ENCODE peak calls at places on chromosomes 12 and 14, in four cellular contexts. One of them, this sample, is unnamed. For H3K4me1, H3K9me2 and H3K27me3, the result is how much of the 10 kb centered on the place peaks cover.

GRCh38 chr12:113860059-113860820 is 105.9 kb downstream of the RBM19 start:
- DNase-seq in GM23248: no peak
- DNase-seq in PC-3: no peak
- DNase-seq in HCT116: no peak
- DNase-seq in this sample: no peak

GRCh38 chr12:27899151-27899661 is 73.3 kb downstream of the PTHLH start:
- DNase-seq in GM23248: peak
- DNase-seq in HCT116: no peak
- DNase-seq in PC-3: peak
- DNase-seq in this sample: peak

GRCh38 chr12:2925322-2925995 is 33.7 kb upstream of the TEAD4 start:
- DNase-seq in HCT116: no peak
- DNase-seq in PC-3: peak
- DNase-seq in GM23248: peak
- DNase-seq in this sample: no peak

GRCh38 chr12:50234347-50234746 is 49.0 kb downstream of the LIMA1 start:
- DNase-seq in HCT116: peak
- DNase-seq in PC-3: peak
- DNase-seq in GM23248: peak
- DNase-seq in this sample: no peak

GRCh38 chr14:105616802-105617192 is 90.4 kb downstream of the TMEM121 start:
- DNase-seq in HCT116: no peak
- DNase-seq in PC-3: no peak
- DNase-seq in GM23248: no peak
- DNase-seq in this sample: no peak

GRCh38 chr12:110249105-110249504 is 31.9 kb upstream of the ATP2A2 start:
- DNase-seq in PC-3: no peak
- DNase-seq in GM23248: no peak
- DNase-seq in HCT116: no peak
- DNase-seq in this sample: no peak

GRCh38 chr12:13141686-13142085 is 38.2 kb upstream of the GSG1 start:
- DNase-seq in PC-3: no peak
- DNase-seq in HCT116: no peak
- DNase-seq in GM23248: peak
- DNase-seq in this sample: no peak

GRCh38 chr12:66896797-66897196 is 217.9 kb upstream of the GRIP1 start:
- DNase-seq in HCT116: no peak
- DNase-seq in PC-3: no peak
- DNase-seq in GM23248: no peak
- DNase-seq in this sample: no peak

GRCh38 chr14:38762436-38762835 is 340.6 kb downstream of the SEC23A start:
- DNase-seq in HCT116: no peak
- DNase-seq in GM23248: peak
- DNase-seq in PC-3: no peak
- DNase-seq in this sample: no peak

GRCh38 chr14:72739446-72740405 is 154.2 kb downstream of the DPF3 start:
- DNase-seq in GM23248: no peak
- DNase-seq in PC-3: no peak
- DNase-seq in HCT116: no peak
- DNase-seq in this sample: no peak

GRCh38 chr14:101968186-101968585 is 3.8 kb downstream of the DYNC1H1 start:
- DNase-seq in GM23248: no peak
- DNase-seq in PC-3: no peak
- DNase-seq in HCT116: no peak
- DNase-seq in this sample: no peak
- H3K4me1 ChIP-seq in GM23248: half or more
- H3K4me1 ChIP-seq in PC-3: half or more
- H3K4me1 ChIP-seq in HCT116: under half
- H3K4me1 ChIP-seq in this sample: under half

GRCh38 chr14:98462908-98463307 is 809.1 kb downstream of the BCL11B start:
- DNase-seq in HCT116: no peak
- DNase-seq in GM23248: no peak
- DNase-seq in PC-3: no peak
- DNase-seq in this sample: no peak

GRCh38 chr14:98458702-98459101 is 813.3 kb downstream of the BCL11B start:
- DNase-seq in GM23248: no peak
- DNase-seq in PC-3: no peak
- DNase-seq in HCT116: no peak
- DNase-seq in this sample: no peak
- H3K9me2 ChIP-seq in GM23248: under half
- H3K9me2 ChIP-seq in PC-3: under half
- H3K9me2 ChIP-seq in HCT116: under half
- H3K9me2 ChIP-seq in this sample: under half

DNA sequence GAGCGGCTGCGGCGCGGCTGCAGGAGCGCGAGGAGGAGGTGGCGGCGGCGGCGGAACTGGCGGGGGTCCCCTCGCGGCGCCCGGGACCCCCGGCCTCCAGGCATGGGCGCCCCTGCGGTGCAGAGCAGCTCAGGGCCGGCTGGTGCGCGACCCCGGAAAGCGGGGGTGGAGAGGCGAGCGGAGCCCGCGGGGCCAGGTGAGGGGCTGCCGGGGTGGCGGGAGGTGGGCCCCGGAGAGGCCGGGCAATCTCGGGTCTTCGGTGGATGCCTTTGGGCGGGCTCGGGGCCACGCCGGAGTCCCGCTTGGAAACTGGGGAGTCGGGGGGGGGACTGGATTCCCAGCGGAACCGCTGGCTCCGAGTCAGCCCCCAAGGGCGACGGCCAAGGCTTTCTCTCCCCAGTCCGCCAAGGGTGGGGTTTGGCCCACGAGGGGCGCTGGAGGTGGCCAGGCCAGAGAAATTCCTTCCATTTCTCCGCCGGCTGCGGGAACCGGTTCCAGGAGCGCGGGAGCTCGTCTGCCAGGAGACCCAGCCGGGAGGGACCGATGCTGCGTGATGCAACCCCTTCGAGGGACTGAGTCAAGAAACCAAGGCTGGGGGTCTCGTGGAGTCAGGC is 13.9 kb upstream of the NR4A1 start:
- DNase-seq in PC-3: peak
- DNase-seq in HCT116: no peak
- DNase-seq in GM23248: peak
- DNase-seq in this sample: peak
- H3K27me3 ChIP-seq in PC-3: under half
- H3K27me3 ChIP-seq in HCT116: under half
- H3K27me3 ChIP-seq in GM23248: under half
- H3K27me3 ChIP-seq in this sample: under half

DNA sequence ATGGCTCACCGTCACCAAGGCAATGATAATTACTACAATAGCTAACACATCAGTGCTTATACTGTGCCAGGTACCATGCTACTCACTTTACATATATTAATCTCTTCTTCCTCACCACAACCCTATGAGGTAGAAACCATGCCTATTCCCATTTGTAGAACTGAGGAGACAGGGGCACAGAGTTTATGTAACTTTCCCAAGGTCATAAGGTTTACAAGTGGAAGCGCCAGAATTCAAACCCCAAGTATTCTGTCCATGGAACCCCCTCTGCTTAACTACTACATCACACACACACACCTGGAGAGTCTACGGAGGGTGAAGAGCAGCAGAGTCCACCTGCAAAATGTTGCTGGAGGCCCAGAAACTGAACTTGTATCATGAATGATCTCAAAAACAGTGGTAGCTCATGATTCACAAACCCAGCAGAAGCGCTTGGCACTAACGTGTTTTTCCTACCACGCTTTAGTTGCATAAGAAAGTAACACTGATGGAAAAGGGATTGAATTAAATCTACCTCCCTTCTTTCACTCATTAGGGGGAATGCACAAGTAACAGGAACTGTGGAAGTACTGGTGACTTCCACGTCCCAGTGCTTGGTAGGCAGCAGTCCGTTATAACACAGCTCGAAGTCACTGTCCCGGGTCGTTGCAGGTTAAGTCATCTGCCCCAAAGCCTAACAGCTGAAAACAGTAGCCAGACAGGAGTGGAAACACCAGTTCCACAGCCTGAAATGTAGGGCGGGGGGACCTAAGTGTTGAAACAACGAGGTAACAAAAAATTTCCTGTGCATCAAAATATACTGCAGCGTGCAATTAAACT is 2.0 kb downstream of the ITPR2 start:
- DNase-seq in HCT116: no peak
- DNase-seq in GM23248: no peak
- DNase-seq in PC-3: no peak
- DNase-seq in this sample: no peak
- H3K4me1 ChIP-seq in HCT116: under half
- H3K4me1 ChIP-seq in GM23248: under half
- H3K4me1 ChIP-seq in PC-3: under half
- H3K4me1 ChIP-seq in this sample: under half

GRCh38 chr12:112190626-112191025 is 65.3 kb downstream of the TRAFD1 start:
- DNase-seq in GM23248: no peak
- DNase-seq in HCT116: no peak
- DNase-seq in PC-3: peak
- DNase-seq in this sample: no peak
- H3K9me2 ChIP-seq in GM23248: under half
- H3K9me2 ChIP-seq in HCT116: under half
- H3K9me2 ChIP-seq in PC-3: under half
- H3K9me2 ChIP-seq in this sample: under half

This sample was measured in hepatocyte.